ENCODE peak calls at places on chromosomes 12 and 14, in four cellular contexts. U, I, M and N are unnamed samples.
A peak's percentile ranks its signal among the peaks of the same experiment; 100 is the strongest.

GRCh38 chr12:47147749-47148148 is 68.0 kb upstream of the AMIGO2 start:
- DNase-seq in U (no peak), I (no peak), M (no peak), N (no peak)

GRCh38 chr12:122851820-122852219 is 16.6 kb downstream of the HIP1R start:
- DNase-seq in U (no peak), I (no peak), M (no peak), N (no peak)

GRCh38 chr12:63276537-63277365 is 125.8 kb upstream of the AVPR1A start:
- DNase-seq in U (peak; percentile 61), I (no peak), M (no peak), N (peak; percentile 15)

GRCh38 chr12:131114331-131114730 is 160.6 kb downstream of the ADGRD1 start:
- DNase-seq in U (no peak), I (no peak), M (peak; percentile 10), N (no peak)

GRCh38 chr14:106308839-106309389 is 782.5 kb downstream of the TMEM121 start:
- DNase-seq in U (peak; percentile 46), I (no peak), M (no peak), N (no peak)

GRCh38 chr12:114407566-114408411 is 1.8 kb upstream of the TBX5 start:
- DNase-seq in U (no peak), I (no peak), M (no peak), N (no peak)

GRCh38 chr14:89004195-89004594 is 179.7 kb downstream of the TTC8 start:
- DNase-seq in U (no peak), I (no peak), M (no peak), N (peak; percentile 61)

GRCh38 chr14:99671230-99672224 is 12.6 kb upstream of the CYP46A1 start:
- DNase-seq in U (no peak), I (no peak), M (peak; percentile 62), N (no peak)

GRCh38 chr12:106084048-106084671 is 54.6 kb downstream of the NUAK1 start:
- DNase-seq in U (no peak), I (no peak), M (no peak), N (peak; percentile 90)

GRCh38 chr12:113855998-113856397 is 110.1 kb downstream of the RBM19 start:
- DNase-seq in U (no peak), I (no peak), M (no peak), N (no peak)

GRCh38 chr14:104536942-104537612 is 42.5 kb upstream of the C14orf180 start:
- DNase-seq in U (no peak), I (no peak), M (peak; percentile 16), N (peak; percentile 57)

GRCh38 chr12:79644274-79645234 is 46.2 kb downstream of the PAWR start:
- DNase-seq in U (no peak), I (no peak), M (no peak), N (no peak)

GRCh38 chr12:102879144-102879763 is 37.8 kb downstream of the PAH start:
- DNase-seq in U (no peak), I (peak; percentile 65), M (peak; percentile 80), N (peak; percentile 24)

GRCh38 chr12:2682301-2683282 is 112.2 kb upstream of the FKBP4 start:
- DNase-seq in U (no peak), I (no peak), M (no peak), N (peak; percentile 59)

GRCh38 chr14:54188036-54188666 is 208.7 kb upstream of the CDKN3 start:
- DNase-seq in U (no peak), I (no peak), M (no peak), N (no peak)

GRCh38 chr14:70821581-70821915 is 12.2 kb upstream of the MAP3K9 start:
- DNase-seq in U (peak; percentile 25), I (no peak), M (no peak), N (no peak)

GRCh38 chr12:117774986-117775775 is 193.6 kb downstream of the KSR2 start:
- DNase-seq in U (no peak), I (no peak), M (no peak), N (no peak)

GRCh38 chr14:99628832-99629618 is 15.9 kb upstream of the HHIPL1 start:
- DNase-seq in U (peak; percentile 87), I (peak; percentile 84), M (peak; percentile 84), N (peak; percentile 83)

GRCh38 chr14:106586098-106586704 is 1059.8 kb downstream of the TMEM121 start:
- DNase-seq in U (peak; percentile 42), I (no peak), M (no peak), N (no peak)

GRCh38 chr12:124654666-124655316 is 87.4 kb upstream of the NCOR2 start:
- DNase-seq in U (peak; percentile 57), I (peak; percentile 90), M (peak; percentile 78), N (no peak)

DNA sequence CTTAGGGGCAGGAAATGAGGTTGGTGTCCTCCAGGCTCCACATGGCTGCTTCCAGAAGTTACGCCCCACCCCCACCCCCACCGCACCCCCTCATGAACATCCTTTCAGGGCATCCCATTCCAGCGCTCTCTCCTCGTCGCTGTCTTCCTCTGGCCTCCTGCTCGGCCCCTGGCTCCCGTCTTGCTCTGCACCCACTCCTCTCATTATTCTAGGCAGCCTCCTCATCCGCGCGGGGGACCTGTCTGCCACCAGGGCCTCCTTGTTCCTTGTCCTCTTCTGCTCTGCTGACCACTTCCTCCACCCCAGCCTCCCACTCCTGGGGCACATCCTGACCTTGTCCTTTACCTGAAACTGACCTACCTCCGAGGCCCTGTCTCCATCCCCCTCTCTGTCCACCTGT is 29.8 kb upstream of the PLEKHG6 start:
- DNase-seq in U (no peak), I (no peak), M (no peak), N (no peak)
- H3K27ac ChIP-seq in U (peak overlapping the region; percentile 96), I (peak overlapping the region; percentile 36), M (no peak overlapping the region), N (no peak overlapping the region)

DNA sequence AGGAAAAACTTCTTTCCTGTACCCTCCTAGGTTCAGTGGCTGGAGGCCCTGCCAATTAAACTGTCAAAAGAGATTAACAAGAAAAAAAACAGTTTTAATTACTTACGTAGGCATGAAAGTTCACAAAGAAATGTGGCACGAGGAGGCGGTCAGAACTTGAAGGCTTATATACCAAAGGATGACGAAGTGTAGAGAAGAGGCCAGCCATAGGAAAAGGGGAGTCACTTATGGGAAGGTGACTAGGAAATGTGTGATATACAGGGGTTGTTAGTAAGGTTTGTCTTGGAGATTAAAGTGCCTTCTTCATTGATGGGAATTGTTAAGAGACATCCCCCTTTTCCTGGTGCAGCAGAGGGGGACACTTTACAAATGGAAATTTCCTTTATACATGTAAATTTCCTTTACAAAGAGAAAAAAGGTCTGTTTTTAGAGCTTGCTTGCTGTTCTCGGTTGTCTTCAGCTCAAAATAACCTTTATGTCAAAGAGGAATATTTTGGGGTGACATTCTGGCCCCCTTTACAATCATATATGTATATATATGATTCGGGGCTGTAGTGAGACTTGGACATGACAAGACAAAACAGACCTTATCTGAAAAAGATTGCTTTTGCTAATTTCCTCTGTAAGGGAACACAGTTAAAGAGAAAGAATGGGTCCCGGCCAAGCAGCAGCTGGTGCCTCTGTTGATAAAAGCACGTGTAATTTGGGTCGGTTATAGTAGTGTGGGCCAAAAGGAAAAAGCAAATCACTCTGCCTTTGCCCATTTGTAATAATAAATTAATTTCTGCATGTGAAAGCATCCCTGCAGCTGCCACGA is 38.6 kb downstream of the SYNE2 start:
- DNase-seq in U (no peak), I (peak; percentile 65), M (no peak), N (no peak)
- TF ChIP-seq CTCF in U (no peak), I (no peak), M (no peak), N (no peak)

GRCh38 chr14:36522972-36523685 is 3.1 kb upstream of the NKX2-1 start:
- DNase-seq in U (no peak), I (no peak), M (no peak), N (no peak)
- H3K4me3 ChIP-seq in U (no peak overlapping the region), I (no peak overlapping the region), M (no peak overlapping the region), N (no peak overlapping the region)

GRCh38 chr14:90288646-90289355 is 32.4 kb downstream of the PSMC1 start:
- DNase-seq in U (no peak), I (no peak), M (no peak), N (peak; percentile 45)

GRCh38 chr14:90291699-90292098 is 35.3 kb downstream of the PSMC1 start:
- DNase-seq in U (no peak), I (no peak), M (no peak), N (no peak)

GRCh38 chr14:90290612-90291011 is 34.3 kb downstream of the PSMC1 start:
- DNase-seq in U (no peak), I (no peak), M (no peak), N (no peak)

GRCh38 chr14:90287791-90288190 is 31.4 kb downstream of the PSMC1 start:
- DNase-seq in U (no peak), I (no peak), M (no peak), N (no peak)
- H3K27ac ChIP-seq in U (no peak overlapping the region), I (no peak overlapping the region), M (peak overlapping the region; percentile 25), N (no peak overlapping the region)

DNA sequence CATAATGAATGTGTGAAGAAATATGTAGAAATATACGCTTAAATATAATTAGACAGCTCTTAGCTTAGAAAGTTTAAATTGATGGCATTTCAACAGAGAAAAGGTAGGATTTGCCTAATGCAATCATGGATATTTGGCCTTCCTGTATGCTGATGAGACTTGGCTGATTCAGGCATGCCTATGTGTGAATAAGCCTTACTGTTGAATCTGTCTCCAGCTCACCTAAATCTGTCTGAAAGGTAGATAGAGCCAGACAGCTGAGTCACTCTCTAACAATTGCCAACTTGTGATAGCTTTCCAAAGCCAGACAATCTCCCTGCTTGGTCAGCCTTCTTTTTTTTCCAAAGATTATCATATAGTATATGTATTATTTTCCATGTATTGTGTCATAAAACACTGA is 92.8 kb upstream of the FLRT2 start:
- DNase-seq in U (no peak), I (no peak), M (no peak), N (no peak)
- TF ChIP-seq CTCF in U (no peak), I (no peak), M (no peak), N (no peak)

DNA sequence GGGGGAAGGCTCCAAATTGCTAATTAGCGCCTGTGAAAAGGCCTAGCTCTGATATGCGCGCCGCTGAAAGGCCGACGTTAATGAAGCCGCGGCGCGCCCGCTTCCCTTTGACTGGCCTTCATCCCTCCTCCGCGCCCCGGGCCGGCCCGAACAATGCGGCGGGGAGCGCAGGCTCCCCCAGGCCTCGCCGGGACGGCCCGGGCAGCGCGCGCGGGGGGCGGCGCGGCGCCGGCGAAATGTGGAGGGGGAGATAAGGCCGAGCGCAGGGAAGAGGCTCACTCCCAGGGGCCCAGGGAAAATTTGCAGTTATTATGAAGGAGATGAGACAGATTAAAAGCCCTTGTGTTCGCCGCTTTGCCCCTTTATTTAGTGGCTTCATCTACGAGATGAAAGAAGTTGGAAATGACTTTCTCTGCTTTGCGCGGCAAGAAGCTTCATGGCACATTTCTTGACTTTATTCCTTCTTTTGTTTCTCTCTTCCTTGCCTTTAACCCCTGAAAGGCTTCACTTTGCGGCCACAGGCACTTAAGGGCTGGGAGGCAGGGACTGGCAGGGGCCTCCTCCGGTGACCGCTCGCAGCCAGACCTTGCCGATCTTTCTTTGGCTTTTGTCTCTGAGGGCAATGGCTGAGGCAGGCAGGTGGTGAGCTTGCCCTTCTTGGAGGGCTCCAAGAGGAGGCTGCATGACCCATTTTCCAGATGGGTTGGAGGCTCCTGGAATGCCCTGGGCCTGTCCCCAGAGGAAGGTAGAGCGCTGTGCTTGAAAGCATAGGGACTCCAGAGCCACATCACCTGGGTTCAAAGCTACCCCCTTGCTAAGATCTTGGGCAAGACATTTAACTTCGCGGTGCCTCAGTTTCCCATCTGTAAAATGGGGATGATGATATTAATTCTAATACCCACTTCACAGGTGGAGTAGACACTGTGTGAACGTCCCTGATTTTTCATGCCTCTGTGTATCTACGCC is 12.7 kb upstream of the GPATCH2L start:
- DNase-seq in U (no peak), I (no peak), M (no peak), N (peak; percentile 60)
- H3K4me3 ChIP-seq in U (peak overlapping the region; percentile 35), I (peak overlapping the region; percentile 6), M (peak overlapping the region; percentile 25), N (peak overlapping the region; percentile 33)